ENCODE peak calls at places on chromosomes 11 and 22, in four cellular contexts. H is IMR-90, M is H9, D is H1. O is an unnamed sample.

GRCh38 chr11:62427630-62428233 is 8.9 kb downstream of the SCGB1A1 start:
- DNase-seq in H (peak), M (no peak), D (no peak), O (no peak)

GRCh38 chr22:50276143-50276542 is 6.0 kb upstream of the MAPK11 start:
- DNase-seq in H (peak), M (peak), D (no peak), O (peak)

GRCh38 chr22:27990879-27991278 is 71.8 kb upstream of the PITPNB start:
- DNase-seq in H (peak), M (peak), D (peak), O (peak)

GRCh38 chr22:28917747-28918543 is 34.6 kb downstream of the ZNRF3 start:
- DNase-seq in H (peak), M (no peak), D (no peak), O (peak)

GRCh38 chr11:10092426-10092825 is 201.6 kb downstream of the SBF2 start:
- DNase-seq in H (no peak), M (no peak), D (no peak), O (no peak)

GRCh38 chr11:1868636-1869291 is 15.9 kb downstream of the LSP1 start:
- DNase-seq in H (no peak), M (no peak), D (no peak), O (no peak)

GRCh38 chr11:103608566-103608965 is 427.9 kb upstream of the DDI1 start:
- DNase-seq in H (peak), M (no peak), D (no peak), O (no peak)

GRCh38 chr11:1048375-1049070 is 12.0 kb upstream of the MUC6 start:
- DNase-seq in H (no peak), M (no peak), D (no peak), O (no peak)

GRCh38 chr22:46162285-46162684 is 12.0 kb downstream of the PPARA start:
- DNase-seq in H (no peak), M (no peak), D (no peak), O (no peak)

GRCh38 chr22:39209756-39210155 is 35.0 kb downstream of the PDGFB start:
- DNase-seq in H (no peak), M (peak), D (no peak), O (no peak)
- H4K8ac ChIP-seq in H (no peak), M (no peak), D (peak), O (no peak)

GRCh38 chr11:105142167-105142566 is 2.6 kb upstream of the CARD18 start:
- DNase-seq in H (no peak), M (no peak), D (no peak), O (no peak)
- H3K56ac ChIP-seq in H (no peak), M (no peak), D (no peak), O (no peak)

GRCh38 chr11:117180661-117181585 is 2.4 kb downstream of the SIDT2 start:
- DNase-seq in H (peak), M (peak), D (peak), O (peak)

GRCh38 chr11:117177534-117178209 is 871 bp upstream of the SIDT2 start:
- DNase-seq in H (no peak), M (no peak), D (no peak), O (no peak)

GRCh38 chr11:117178210-117179034 is at the start of gene SIDT2:
- DNase-seq in H (peak), M (peak), D (peak), O (peak)

GRCh38 chr11:117180020-117180419 is 1.5 kb downstream of the SIDT2 start:
- DNase-seq in H (no peak), M (peak), D (no peak), O (peak)

DNA sequence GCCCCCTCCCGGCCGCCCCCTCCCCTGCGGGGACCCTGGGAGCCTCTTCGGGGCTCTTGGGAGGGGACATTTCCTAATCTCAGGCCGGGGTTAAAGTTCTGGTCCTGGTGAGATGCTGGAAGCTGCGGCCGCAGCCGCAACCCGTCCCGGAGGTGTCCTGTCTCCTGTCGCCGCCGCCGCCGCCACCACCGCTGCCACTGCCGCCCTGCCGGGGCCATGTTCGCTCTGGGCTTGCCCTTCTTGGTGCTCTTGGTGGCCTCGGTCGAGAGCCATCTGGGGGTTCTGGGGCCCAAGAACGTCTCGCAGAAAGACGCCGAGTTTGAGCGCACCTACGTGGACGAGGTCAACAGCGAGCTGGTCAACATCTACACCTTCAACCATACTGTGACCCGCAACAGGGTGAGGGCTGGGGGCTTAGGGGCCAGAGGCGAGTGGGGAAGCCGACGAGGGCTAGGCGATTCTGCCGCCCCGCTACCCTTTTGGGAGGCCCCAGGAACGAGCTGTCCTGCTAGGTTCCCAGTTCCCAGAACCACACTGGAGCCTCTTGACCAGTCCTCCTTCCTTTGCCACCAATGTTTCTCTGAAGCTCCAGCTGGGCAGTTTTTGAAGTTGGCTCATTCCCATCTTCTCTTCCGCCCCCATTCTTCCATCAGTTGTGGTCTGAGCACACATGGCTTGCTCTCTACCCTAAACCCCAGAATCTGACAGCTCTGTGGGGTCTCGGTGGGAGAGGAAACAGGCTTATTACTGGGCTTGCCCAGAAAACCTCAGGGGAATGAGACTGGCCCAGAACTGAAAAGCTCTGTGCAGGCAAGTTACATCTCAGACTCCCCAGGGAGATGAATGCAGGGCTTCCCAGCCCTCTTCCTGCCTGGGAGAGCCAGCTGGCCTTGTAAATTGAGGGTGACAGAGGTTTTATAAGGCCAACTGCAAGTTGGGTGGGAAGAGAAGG is 781 bp downstream of the SIDT2 start:
- DNase-seq in H (no peak), M (peak), D (no peak), O (peak)
- H4K8ac ChIP-seq in H (peak), M (no peak), D (peak), O (no peak)

GRCh38 chr11:7872913-7873312 is 58.2 kb downstream of the OR10A6 start:
- DNase-seq in H (no peak), M (no peak), D (no peak), O (no peak)
- H3K56ac ChIP-seq in H (no peak), M (no peak), D (no peak), O (no peak)

GRCh38 chr11:105856954-105857353 is 165.1 kb downstream of the MSANTD4 start:
- DNase-seq in H (no peak), M (no peak), D (no peak), O (no peak)
- H4K8ac ChIP-seq in H (no peak), M (no peak), D (no peak), O (no peak)

GRCh38 chr11:113781682-113782081 is 2.1 kb downstream of the CLDN25 start:
- DNase-seq in H (no peak), M (no peak), D (no peak), O (peak)
- H3K56ac ChIP-seq in H (no peak), M (no peak), D (no peak), O (no peak)

GRCh38 chr11:72813740-72814138 is 472 bp upstream of the ATG16L2 start:
- DNase-seq in H (peak), M (peak), D (no peak), O (no peak)
- H4K8ac ChIP-seq in H (peak), M (no peak), D (peak), O (no peak)